ENCODE peak calls at places on chromosomes 16 and 17, in eight cellular contexts. C, I, H, Z, G, V, N and F are unnamed samples.

GRCh38 chr17:31825961-31826691 is 32.9 kb downstream of the COPRS start:
- DNase-seq in C (no peak), I (no peak), H (no peak), Z (no peak), G (no peak), V (no peak), N (peak; percentile 74), F (no peak)

GRCh38 chr16:24686678-24687077 is 42.8 kb upstream of the TNRC6A start:
- DNase-seq in C (no peak), I (no peak), H (no peak), Z (no peak), G (no peak), V (no peak), N (no peak), F (no peak)

GRCh38 chr16:88132836-88133506 is 181.7 kb downstream of the BANP start:
- DNase-seq in C (no peak), I (no peak), H (no peak), Z (no peak), G (no peak), V (no peak), N (no peak), F (no peak)

GRCh38 chr17:75398279-75398678 is 7.2 kb downstream of the GRB2 start:
- DNase-seq in C (no peak), I (no peak), H (no peak), Z (no peak), G (no peak), V (no peak), N (no peak), F (no peak)

GRCh38 chr17:15490634-15491261 is 23.3 kb upstream of the CDRT4 start:
- DNase-seq in C (peak; percentile 92), I (peak; percentile 60), H (no peak), Z (no peak), G (peak; percentile 83), V (peak; percentile 73), N (no peak), F (peak; percentile 1)

GRCh38 chr16:19179890-19180490 is 11.9 kb downstream of the SYT17 start:
- DNase-seq in C (peak; percentile 41), I (no peak), H (peak; percentile 57), Z (peak; percentile 18), G (peak; percentile 39), V (no peak), N (peak; percentile 24), F (peak; percentile 51)

GRCh38 chr16:71626018-71626857 is at the start of gene MARVELD3:
- DNase-seq in C (peak; percentile 89), I (no peak), H (peak; percentile 67), Z (peak; percentile 90), G (peak; percentile 86), V (no peak), N (no peak), F (peak; percentile 99)

GRCh38 chr17:17693955-17694228 is 12.6 kb downstream of the RAI1 start:
- DNase-seq in C (no peak), I (no peak), H (no peak), Z (no peak), G (no peak), V (no peak), N (no peak), F (no peak)

GRCh38 chr17:3667366-3668278 is 756 bp downstream of the TAX1BP3 start:
- DNase-seq in C (peak; percentile 90), I (peak; percentile 46), H (no peak), Z (peak; percentile 89), G (peak; percentile 89), V (peak; percentile 60), N (peak; percentile 23), F (peak; percentile 87)

GRCh38 chr16:86669285-86669805 is 91.0 kb downstream of the FOXL1 start:
- DNase-seq in C (no peak), I (no peak), H (no peak), Z (no peak), G (no peak), V (no peak), N (no peak), F (no peak)

GRCh38 chr16:20285993-20286499 is 41.3 kb downstream of the GP2 start:
- DNase-seq in C (no peak), I (no peak), H (no peak), Z (no peak), G (no peak), V (no peak), N (no peak), F (no peak)

GRCh38 chr16:1917665-1918111 is 527 bp downstream of the HS3ST6 start:
- DNase-seq in C (no peak), I (no peak), H (no peak), Z (no peak), G (no peak), V (no peak), N (no peak), F (no peak)

GRCh38 chr17:82216301-82217119 is 3.9 kb upstream of the CCDC57 start:
- DNase-seq in C (peak; percentile 37), I (peak; percentile 52), H (peak; percentile 88), Z (peak; percentile 84), G (peak; percentile 79), V (peak; percentile 79), N (no peak), F (no peak)

GRCh38 chr16:79437764-79438728 is 162.5 kb downstream of the MAF start:
- DNase-seq in C (no peak), I (no peak), H (no peak), Z (peak; percentile 14), G (peak; percentile 47), V (no peak), N (no peak), F (no peak)

GRCh38 chr16:52552643-52553042 is 5.7 kb upstream of the TOX3 start:
- DNase-seq in C (peak; percentile 70), I (no peak), H (no peak), Z (no peak), G (no peak), V (no peak), N (no peak), F (no peak)

GRCh38 chr17:77331161-77331864 is 190.5 kb downstream of the SEC14L1 start:
- DNase-seq in C (peak; percentile 71), I (no peak), H (peak; percentile 90), Z (peak; percentile 75), G (peak; percentile 93), V (no peak), N (peak; percentile 95), F (peak; percentile 83)

GRCh38 chr16:78756189-78756661 is 656.8 kb downstream of the WWOX start:
- DNase-seq in C (no peak), I (no peak), H (no peak), Z (no peak), G (no peak), V (no peak), N (no peak), F (no peak)

GRCh38 chr17:30477758-30478115 is 529 bp downstream of the GOSR1 start:
- DNase-seq in C (no peak), I (no peak), H (peak; percentile 45), Z (no peak), G (no peak), V (no peak), N (no peak), F (no peak)

GRCh38 chr16:55491691-55492090 is 12.7 kb downstream of the MMP2 start:
- DNase-seq in C (no peak), I (no peak), H (no peak), Z (no peak), G (no peak), V (no peak), N (no peak), F (no peak)